ENCODE peak calls at places on chromosomes 3 and 15, in seven cellular contexts. J is H1, C is HepG2, M is HCT116, V is GM12878, S is K562, U is SK-N-SH. Y is an unnamed sample.

GRCh38 chr3:129605593-129606521 is 619 bp downstream of the PLXND1 start:
- DNase-seq in M (no peak), C (no peak), V (no peak), U (peak), J (no peak), S (peak), Y (peak)

GRCh38 chr3:48614044-48614443 is 4.6 kb upstream of the UQCRC1 start:
- DNase-seq in U (no peak), J (no peak), C (peak), V (no peak), S (no peak), M (no peak), Y (no peak)

GRCh38 chr15:50907866-50908208 is 646 bp upstream of the AP4E1 start:
- DNase-seq in V (no peak), U (no peak), C (peak), J (no peak), S (peak), M (peak), Y (peak)

GRCh38 chr3:14703128-14703750 is 28.3 kb downstream of the C3orf20 start:
- DNase-seq in J (no peak), M (no peak), S (no peak), C (no peak), U (no peak), V (no peak), Y (no peak)

GRCh38 chr3:13016083-13016725 is 57.0 kb downstream of the IQSEC1 start:
- DNase-seq in C (no peak), S (no peak), J (no peak), M (no peak), V (peak), U (no peak), Y (no peak)

GRCh38 chr3:14565791-14566588 is 25.8 kb upstream of the GRIP2 start:
- DNase-seq in J (no peak), C (no peak), V (no peak), U (peak), M (no peak), S (no peak), Y (no peak)

GRCh38 chr15:62503451-62503850 is 338.4 kb upstream of the C2CD4B start:
- DNase-seq in U (no peak), V (no peak), C (no peak), M (no peak), J (no peak), S (peak), Y (no peak)

GRCh38 chr3:58584690-58585004 is 7.5 kb upstream of the FAM107A start:
- DNase-seq in S (no peak), C (no peak), U (no peak), V (no peak), J (no peak), M (no peak), Y (no peak)

GRCh38 chr15:74727727-74728126 is 2.4 kb upstream of the CYP1A1 start:
- DNase-seq in C (no peak), J (no peak), U (peak), M (no peak), S (no peak), V (no peak), Y (no peak)

GRCh38 chr15:74732846-74733245 is 7.5 kb upstream of the CYP1A1 start:
- DNase-seq in U (no peak), V (no peak), J (no peak), M (no peak), C (no peak), S (no peak), Y (no peak)

GRCh38 chr15:74726774-74727164 is 1.4 kb upstream of the CYP1A1 start:
- DNase-seq in S (no peak), U (no peak), C (no peak), J (no peak), M (no peak), V (no peak), Y (no peak)

GRCh38 chr15:74733269-74733668 is 7.9 kb upstream of the CYP1A1 start:
- DNase-seq in J (no peak), M (no peak), U (no peak), C (no peak), S (no peak), V (no peak), Y (no peak)

DNA sequence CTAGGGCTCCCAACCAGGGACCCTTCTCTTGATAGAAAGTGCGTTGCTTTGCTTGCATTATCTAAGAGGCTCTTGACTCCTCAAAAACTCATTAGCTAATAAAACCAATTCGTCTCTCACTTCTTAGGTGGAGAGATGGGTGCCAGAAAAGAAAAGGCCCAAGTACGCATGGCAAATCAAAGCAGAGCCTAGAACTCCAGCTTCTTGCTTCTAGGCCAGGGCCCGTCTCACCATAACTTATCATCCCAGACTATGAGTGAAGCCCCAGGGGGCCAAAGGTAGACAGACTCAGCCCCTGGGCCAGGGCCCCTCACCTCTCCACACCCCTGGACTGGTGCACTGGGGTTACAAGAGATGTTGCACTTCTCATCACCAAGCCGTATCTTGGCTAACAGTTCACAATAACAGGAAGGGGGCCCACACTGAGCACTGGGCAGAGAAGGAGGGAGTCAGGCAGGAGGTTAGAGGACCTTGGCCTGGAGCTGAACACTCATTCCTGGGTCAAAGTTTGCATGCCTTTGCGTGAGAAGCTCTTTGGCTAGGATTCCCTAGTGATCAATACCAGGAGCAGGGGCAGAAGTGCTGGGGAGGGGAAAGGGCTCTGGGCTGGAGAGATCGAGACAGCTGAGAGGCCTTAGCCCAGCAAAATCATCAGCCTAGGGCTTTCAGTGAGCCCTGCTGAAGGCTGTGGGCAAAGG is 5.4 kb upstream of the CYP1A1 start:
- DNase-seq in M (no peak), S (no peak), U (no peak), C (peak), V (no peak), J (no peak), Y (no peak)
- TF ChIP-seq JUND in M (no peak), S (no peak), U (no peak), C (peak), V (no peak), J (no peak), Y (no peak)

DNA sequence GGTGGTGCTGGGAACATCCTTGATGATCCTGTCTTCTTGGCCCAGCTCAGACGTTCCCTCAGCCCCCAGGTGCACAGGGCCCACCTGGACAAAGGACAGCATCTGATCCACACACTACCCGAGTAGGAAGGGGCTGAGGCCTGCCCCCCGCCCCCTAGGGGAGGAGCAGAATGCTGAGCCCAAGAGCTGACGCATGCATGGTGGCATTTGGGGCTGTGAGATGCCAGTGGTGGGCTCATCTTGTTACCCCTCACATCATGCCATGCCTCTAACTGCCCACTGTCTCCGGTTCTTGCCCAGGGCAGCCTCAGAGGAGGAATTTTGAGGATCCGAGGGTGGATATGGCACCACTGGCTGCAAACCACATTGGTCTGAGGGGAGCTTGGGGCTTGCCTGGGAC is 61.5 kb downstream of the LINGO1 start:
- DNase-seq in S (no peak), U (no peak), M (no peak), J (no peak), C (no peak), V (no peak), Y (no peak)
- TF ChIP-seq JUND in S (no peak), U (no peak), M (no peak), J (no peak), C (no peak), V (no peak), Y (no peak)

GRCh38 chr3:46350262-46350565 is 3.7 kb upstream of the CCR2 start:
- DNase-seq in J (no peak), S (no peak), V (no peak), M (no peak), C (no peak), U (no peak), Y (no peak)
- TF ChIP-seq JUND in J (no peak), S (no peak), V (no peak), M (no peak), C (no peak), U (no peak), Y (no peak)

GRCh38 chr3:171354049-171354705 is 106.0 kb downstream of the TNIK start:
- DNase-seq in U (no peak), S (no peak), V (no peak), J (no peak), M (peak), C (no peak), Y (no peak)
- TF ChIP-seq JUND in U (no peak), S (no peak), V (no peak), J (no peak), M (no peak), C (no peak), Y (no peak)

GRCh38 chr3:151625057-151625456 is 108.7 kb upstream of the AADACL2 start:
- DNase-seq in U (no peak), C (no peak), V (no peak), M (no peak), J (no peak), S (no peak), Y (no peak)

GRCh38 chr3:151631946-151632345 is 101.8 kb upstream of the AADACL2 start:
- DNase-seq in V (no peak), M (no peak), J (no peak), U (no peak), C (no peak), S (no peak), Y (no peak)

GRCh38 chr3:151630035-151630434 is 103.7 kb upstream of the AADACL2 start:
- DNase-seq in J (no peak), V (no peak), U (no peak), S (no peak), M (no peak), C (peak), Y (no peak)

GRCh38 chr3:151630938-151631417 is 102.7 kb upstream of the AADACL2 start:
- DNase-seq in M (no peak), S (peak), C (peak), U (no peak), V (no peak), J (no peak), Y (no peak)
- TF ChIP-seq JUND in M (no peak), S (peak), C (no peak), U (no peak), V (no peak), J (no peak), Y (no peak)

GRCh38 chr15:89781055-89781454 is 4.9 kb downstream of the MESP2 start:
- DNase-seq in M (no peak), V (no peak), U (no peak), S (no peak), J (no peak), C (no peak), Y (no peak)
- TF ChIP-seq JUND in M (no peak), V (no peak), U (no peak), S (no peak), J (no peak), C (no peak), Y (no peak)

GRCh38 chr15:40489274-40490175 is 18.7 kb downstream of the CHST14 start:
- DNase-seq in V (no peak), S (no peak), M (no peak), J (no peak), U (no peak), C (no peak), Y (no peak)
- TF ChIP-seq JUND in V (no peak), S (no peak), M (no peak), J (no peak), U (no peak), C (no peak), Y (no peak)

GRCh38 chr3:42032693-42033349 is 58.3 kb upstream of the TRAK1 start:
- DNase-seq in J (no peak), M (no peak), C (peak), S (peak), U (peak), V (no peak), Y (peak)
- TF ChIP-seq JUND in J (no peak), M (no peak), C (no peak), S (no peak), U (no peak), V (no peak), Y (no peak)

GRCh38 chr15:70504988-70505387 is 258.4 kb downstream of the UACA start:
- DNase-seq in C (no peak), J (no peak), U (no peak), S (no peak), V (no peak), M (no peak), Y (no peak)

GRCh38 chr15:70503798-70504304 is 259.5 kb downstream of the UACA start:
- DNase-seq in C (no peak), M (no peak), U (no peak), V (no peak), S (no peak), J (no peak), Y (no peak)

GRCh38 chr15:70504305-70504951 is 258.9 kb downstream of the UACA start:
- DNase-seq in C (no peak), J (no peak), M (no peak), U (peak), S (no peak), V (no peak), Y (no peak)

GRCh38 chr15:70505971-70506887 is 257.1 kb downstream of the UACA start:
- DNase-seq in M (no peak), S (no peak), V (no peak), C (no peak), U (no peak), J (no peak), Y (no peak)

GRCh38 chr15:70505411-70505919 is 257.9 kb downstream of the UACA start:
- DNase-seq in J (no peak), M (peak), S (no peak), U (no peak), V (no peak), C (peak), Y (no peak)
- TF ChIP-seq JUND in J (no peak), M (peak), S (no peak), U (no peak), V (no peak), C (no peak), Y (no peak)

GRCh38 chr15:70422342-70422741 is 324.6 kb upstream of the TLE3 start:
- DNase-seq in J (no peak), C (no peak), U (no peak), V (no peak), S (no peak), M (no peak), Y (no peak)

GRCh38 chr15:70427120-70427519 is 329.4 kb upstream of the TLE3 start:
- DNase-seq in J (no peak), M (no peak), C (no peak), S (no peak), U (no peak), V (no peak), Y (peak)

GRCh38 chr15:70423267-70423666 is 325.6 kb upstream of the TLE3 start:
- DNase-seq in M (no peak), U (no peak), V (no peak), J (no peak), C (no peak), S (no peak), Y (no peak)

GRCh38 chr15:70426065-70426821 is 328.5 kb upstream of the TLE3 start:
- DNase-seq in M (no peak), C (no peak), U (no peak), J (no peak), S (no peak), V (no peak), Y (no peak)

GRCh38 chr15:70424937-70425411 is 327.3 kb upstream of the TLE3 start:
- DNase-seq in C (no peak), S (no peak), V (no peak), J (no peak), U (no peak), M (no peak), Y (no peak)
- TF ChIP-seq JUND in C (no peak), S (no peak), V (no peak), J (no peak), U (no peak), M (no peak), Y (no peak)

Y was measured in T47D.